ENCODE peak calls at places on chromosomes 5 and 9, in seven cellular contexts. V is IMR-90, X is neuronal stem cell, S is H9, I is mesendoderm, U is H1, C is trophoblast cell. B is an unnamed sample.

GRCh38 chr9:95876595-95876994 is 1.1 kb downstream of the ERCC6L2 start:
- DNase-seq in V (peak; percentile 22), X (no peak), S (no peak), I (peak; percentile 28), U (no peak), C (peak; percentile 1), B (peak; percentile 67)

GRCh38 chr9:1979815-1980367 is 35.3 kb upstream of the SMARCA2 start:
- DNase-seq in V (peak; percentile 49), X (no peak), S (no peak), I (no peak), U (no peak), C (peak; percentile 52), B (no peak)

GRCh38 chr5:81003987-81004386 is 43.8 kb downstream of the RASGRF2 start:
- DNase-seq in V (no peak), X (no peak), S (no peak), I (no peak), U (no peak), C (no peak), B (no peak)

GRCh38 chr5:65769539-65769938 is 47.5 kb downstream of the NLN start:
- DNase-seq in V (peak; percentile 95), X (no peak), S (no peak), I (no peak), U (no peak), C (no peak), B (peak; percentile 31)

GRCh38 chr5:1380011-1380817 is 35.3 kb upstream of the CLPTM1L start:
- DNase-seq in V (peak; percentile 4), X (peak; percentile 30), S (peak; percentile 81), I (peak; percentile 71), U (no peak), C (peak; percentile 33), B (peak; percentile 29)

GRCh38 chr9:89524888-89525385 is 27.0 kb upstream of the SEMA4D start:
- DNase-seq in V (no peak), X (no peak), S (no peak), I (peak; percentile 27), U (no peak), C (no peak), B (no peak)

GRCh38 chr5:134524826-134525686 is at the start of gene JADE2:
- DNase-seq in V (peak; percentile 68), X (no peak), S (peak; percentile 57), I (peak; percentile 79), U (no peak), C (peak; percentile 83), B (peak; percentile 87)

GRCh38 chr5:176543428-176544182 is 5.5 kb upstream of the CDHR2 start:
- DNase-seq in V (no peak), X (peak; percentile 32), S (peak; percentile 73), I (peak; percentile 74), U (no peak), C (peak; percentile 69), B (peak; percentile 29)

GRCh38 chr9:38015267-38015666 is 53.8 kb downstream of the SHB start:
- DNase-seq in V (no peak), X (no peak), S (no peak), I (peak; percentile 66), U (no peak), C (no peak), B (no peak)

GRCh38 chr5:41517909-41518308 is 7.5 kb upstream of the PLCXD3 start:
- DNase-seq in V (peak; percentile 34), X (no peak), S (no peak), I (no peak), U (no peak), C (peak; percentile 21), B (no peak)

GRCh38 chr5:6475626-6476312 is 27.1 kb downstream of the UBE2QL1 start:
- DNase-seq in V (no peak), X (no peak), S (peak; percentile 95), I (peak; percentile 63), U (peak; percentile 44), C (no peak), B (no peak)

GRCh38 chr9:136676297-136676794 is 10.9 kb downstream of the AGPAT2 start:
- DNase-seq in V (no peak), X (no peak), S (no peak), I (no peak), U (no peak), C (no peak), B (no peak)

GRCh38 chr5:144504929-144505578 is 334.4 kb downstream of the KCTD16 start:
- DNase-seq in V (no peak), X (no peak), S (no peak), I (peak; percentile 25), U (peak; percentile 25), C (no peak), B (no peak)

GRCh38 chr9:33809506-33809905 is 7.5 kb upstream of the UBE2R2 start:
- DNase-seq in V (peak; percentile 25), X (no peak), S (no peak), I (no peak), U (no peak), C (no peak), B (no peak)

GRCh38 chr9:91159664-91160121 is 202.0 kb downstream of the AUH start:
- DNase-seq in V (no peak), X (no peak), S (peak; percentile 49), I (peak; percentile 75), U (no peak), C (no peak), B (no peak)

GRCh38 chr5:175826980-175827379 is 44.4 kb upstream of the CPLX2 start:
- DNase-seq in V (no peak), X (no peak), S (no peak), I (peak; percentile 29), U (no peak), C (no peak), B (no peak)

GRCh38 chr9:115109486-115109885 is 8.5 kb downstream of the TNC start:
- DNase-seq in V (peak; percentile 72), X (no peak), S (no peak), I (peak; percentile 90), U (no peak), C (no peak), B (peak; percentile 58)

GRCh38 chr5:115453391-115454095 is 91.0 kb downstream of the FEM1C start:
- DNase-seq in V (no peak), X (no peak), S (no peak), I (peak; percentile 90), U (no peak), C (peak; percentile 94), B (no peak)

GRCh38 chr9:108634164-108634563 is 221.6 kb downstream of the ACTL7B start:
- DNase-seq in V (no peak), X (no peak), S (no peak), I (no peak), U (no peak), C (no peak), B (no peak)

GRCh38 chr5:14147210-14147609 is 4.1 kb downstream of the TRIO start:
- DNase-seq in V (no peak), X (no peak), S (no peak), I (no peak), U (no peak), C (no peak), B (no peak)

GRCh38 chr9:89410709-89411111 is 87.2 kb downstream of the SEMA4D start:
- DNase-seq in V (no peak), X (no peak), S (no peak), I (peak; percentile 55), U (no peak), C (peak; percentile 74), B (no peak)

GRCh38 chr5:103889500-103890209 is 327.1 kb upstream of the NUDT12 start:
- DNase-seq in V (no peak), X (no peak), S (no peak), I (no peak), U (no peak), C (no peak), B (no peak)

GRCh38 chr9:98019098-98019497 is 36.0 kb downstream of the ANP32B start:
- DNase-seq in V (no peak), X (no peak), S (peak; percentile 3), I (no peak), U (no peak), C (no peak), B (no peak)

GRCh38 chr5:172858990-172859811 is 25.1 kb downstream of the ERGIC1 start:
- DNase-seq in V (peak; percentile 93), X (no peak), S (no peak), I (no peak), U (no peak), C (peak; percentile 93), B (peak; percentile 87)
- H3K18ac ChIP-seq in V (peak overlapping the region; percentile 69), X (peak overlapping the region; percentile 73), S (no peak overlapping the region), I (no peak overlapping the region), U (no peak overlapping the region), C (no peak overlapping the region), B (peak overlapping the region; percentile 53)

GRCh38 chr5:151483176-151483575 is 35.8 kb downstream of the SLC36A1 start:
- DNase-seq in V (peak; percentile 46), X (no peak), S (no peak), I (no peak), U (no peak), C (peak; percentile 32), B (peak; percentile 65)

GRCh38 chr5:151483647-151484046 is 36.2 kb downstream of the SLC36A1 start:
- DNase-seq in V (no peak), X (no peak), S (no peak), I (no peak), U (no peak), C (no peak), B (no peak)

GRCh38 chr5:151477106-151477505 is 29.7 kb downstream of the SLC36A1 start:
- DNase-seq in V (peak; percentile 74), X (no peak), S (no peak), I (no peak), U (no peak), C (peak; percentile 21), B (peak; percentile 22)

GRCh38 chr5:151480859-151481258 is 33.5 kb downstream of the SLC36A1 start:
- DNase-seq in V (peak; percentile 85), X (no peak), S (no peak), I (peak; percentile 65), U (no peak), C (no peak), B (peak; percentile 59)

GRCh38 chr5:151480384-151480783 is 33.0 kb downstream of the SLC36A1 start:
- DNase-seq in V (peak; percentile 73), X (no peak), S (no peak), I (no peak), U (no peak), C (no peak), B (peak; percentile 62)
- H3K4me2 ChIP-seq in V (peak overlapping the region; percentile 28), X (no peak overlapping the region), S (no peak overlapping the region), I (no peak overlapping the region), U (peak overlapping the region; percentile 12), C (no peak overlapping the region), B (no peak overlapping the region)

DNA sequence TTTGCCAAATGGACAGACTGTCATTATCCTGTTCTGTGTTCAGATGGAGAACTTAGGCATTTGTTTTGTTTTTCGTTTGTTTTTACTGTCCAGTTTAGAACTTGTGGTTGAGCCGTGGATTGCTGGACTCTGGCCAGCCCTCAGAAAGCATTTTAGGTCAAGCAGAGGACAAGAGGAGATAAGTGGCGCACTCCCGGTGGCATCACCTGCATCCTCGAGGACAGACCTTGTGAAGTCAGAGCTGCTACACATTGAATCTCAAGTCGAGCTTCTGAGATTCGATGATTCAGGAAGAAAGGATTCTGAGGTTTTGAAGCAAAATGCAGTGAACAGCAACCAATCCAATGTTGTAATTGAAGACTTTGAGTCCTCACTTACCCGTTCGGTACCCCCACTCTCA is 8.9 kb downstream of the MTRR start:
- DNase-seq in V (peak; percentile 43), X (no peak), S (no peak), I (no peak), U (no peak), C (no peak), B (no peak)
- H3K18ac ChIP-seq in V (no peak overlapping the region), X (no peak overlapping the region), S (no peak overlapping the region), I (no peak overlapping the region), U (no peak overlapping the region), C (no peak overlapping the region), B (no peak overlapping the region)

GRCh38 chr9:73845539-73845938 is 651.6 kb upstream of the RORB start:
- DNase-seq in V (no peak), X (no peak), S (no peak), I (no peak), U (no peak), C (no peak), B (no peak)
- H3K4me2 ChIP-seq in V (no peak overlapping the region), X (no peak overlapping the region), S (no peak overlapping the region), I (no peak overlapping the region), U (peak overlapping the region; percentile 31), C (no peak overlapping the region), B (no peak overlapping the region)

GRCh38 chr9:37002036-37002412 is 32.0 kb downstream of the PAX5 start:
- DNase-seq in V (no peak), X (no peak), S (no peak), I (no peak), U (no peak), C (no peak), B (no peak)
- H3K18ac ChIP-seq in V (no peak overlapping the region), X (peak overlapping the region; percentile 44), S (no peak overlapping the region), I (no peak overlapping the region), U (no peak overlapping the region), C (no peak overlapping the region), B (no peak overlapping the region)

B was measured in mesenchymal stem cell.